ENCODE peak calls at places on chromosome 16, in seven cellular contexts. V is mesendoderm; D is coronary artery; S is prostate gland; R is mucosa of descending colon; K is skeletal muscle cell; G is Jurkat, Clone E6-1. X is an unnamed sample.
A peak's percentile ranks its signal among the peaks of the same experiment; 100 is the strongest.

GRCh38 chr16:8551388-8552332 is 38.7 kb downstream of the TMEM114 start:
- DNase-seq in D (no peak), R (no peak), V (no peak), S (no peak), G (no peak), K (no peak), X (no peak)

GRCh38 chr16:71843517-71844031 is 2.2 kb upstream of the ATXN1L start:
- DNase-seq in G (no peak), K (no peak), R (no peak), D (no peak), V (no peak), S (no peak), X (peak; percentile 76)

GRCh38 chr16:49470550-49470949 is 96.9 kb downstream of the C16orf78 start:
- DNase-seq in D (peak; percentile 65), K (no peak), V (no peak), R (no peak), S (no peak), G (no peak), X (no peak)

GRCh38 chr16:73172621-73173312 is 124.8 kb upstream of the ZFHX3 start:
- DNase-seq in K (peak; percentile 93), G (no peak), S (peak; percentile 87), D (no peak), V (peak; percentile 80), R (peak; percentile 84), X (no peak)

GRCh38 chr16:12704492-12705111 is 99.1 kb downstream of the CPPED1 start:
- DNase-seq in S (no peak), D (peak; percentile 52), R (no peak), G (no peak), K (no peak), V (no peak), X (no peak)

GRCh38 chr16:2964416-2965223 is 545 bp downstream of the KREMEN2 start:
- DNase-seq in R (peak; percentile 70), K (no peak), G (peak; percentile 63), S (no peak), D (no peak), V (peak; percentile 96), X (peak; percentile 73)

GRCh38 chr16:88691924-88692560 is 5.7 kb upstream of the SNAI3 start:
- DNase-seq in R (peak; percentile 54), S (no peak), K (no peak), G (no peak), V (no peak), D (no peak), X (no peak)

GRCh38 chr16:65117701-65118448 is 4.0 kb downstream of the CDH11 start:
- DNase-seq in K (peak; percentile 71), G (peak; percentile 54), D (peak; percentile 86), S (peak; percentile 62), V (peak; percentile 88), R (peak; percentile 69), X (peak; percentile 63)

GRCh38 chr16:7644171-7644570 is 311.5 kb downstream of the RBFOX1 start:
- DNase-seq in G (no peak), K (no peak), S (no peak), D (no peak), V (peak; percentile 92), R (no peak), X (no peak)

GRCh38 chr16:825298-826061 is 24.9 kb upstream of the GNG13 start:
- DNase-seq in S (no peak), D (no peak), R (no peak), G (no peak), V (no peak), K (no peak), X (no peak)

GRCh38 chr16:13883881-13884280 is 36.1 kb upstream of the ERCC4 start:
- DNase-seq in V (no peak), G (no peak), D (no peak), S (no peak), R (no peak), K (no peak), X (no peak)

GRCh38 chr16:35798885-35799426 is 2339.5 kb downstream of the TP53TG3F start:
- DNase-seq in K (no peak), V (no peak), R (no peak), G (no peak), S (no peak), D (no peak), X (no peak)

GRCh38 chr16:75104836-75105235 is 11.7 kb downstream of the LDHD start:
- DNase-seq in V (no peak), S (no peak), G (no peak), R (no peak), K (no peak), D (no peak), X (no peak)

GRCh38 chr16:5257462-5257861 is 159.9 kb upstream of the EEF2KMT start:
- DNase-seq in R (no peak), K (no peak), V (peak; percentile 3), D (no peak), G (no peak), S (no peak), X (no peak)

GRCh38 chr16:84648595-84649510 is 542 bp downstream of the KLHL36 start:
- DNase-seq in V (no peak), R (peak; percentile 83), G (no peak), S (peak; percentile 48), D (no peak), K (no peak), X (peak; percentile 54)

GRCh38 chr16:22138482-22138881 is 23.8 kb upstream of the SDR42E2 start:
- DNase-seq in K (no peak), S (no peak), G (no peak), R (no peak), V (no peak), D (no peak), X (no peak)

GRCh38 chr16:85612801-85613608 is at the start of gene GSE1:
- DNase-seq in R (peak; percentile 98), G (peak; percentile 87), D (peak; percentile 90), K (no peak), S (peak; percentile 99), V (peak; percentile 94), X (peak; percentile 94)

GRCh38 chr16:2478273-2478672 is 3.3 kb downstream of the TBC1D24 start:
- DNase-seq in S (no peak), K (no peak), R (no peak), V (no peak), G (no peak), D (no peak), X (no peak)

GRCh38 chr16:2686912-2687507 is 4.7 kb downstream of the KCTD5 start:
- DNase-seq in D (no peak), R (peak; percentile 59), K (no peak), S (no peak), V (no peak), G (no peak), X (peak; percentile 91)

GRCh38 chr16:83669456-83669855 is 138.3 kb upstream of the HSBP1 start:
- DNase-seq in R (no peak), S (no peak), D (no peak), G (no peak), K (no peak), V (no peak), X (no peak)

GRCh38 chr16:85843471-85844168 is 44.1 kb downstream of the COX4I1 start:
- DNase-seq in G (no peak), R (no peak), S (no peak), V (no peak), D (no peak), K (no peak), X (no peak)

GRCh38 chr16:482468-483185 is 44.9 kb upstream of the CAPN15 start:
- DNase-seq in G (no peak), D (no peak), S (no peak), K (no peak), V (no peak), R (no peak), X (no peak)

GRCh38 chr16:66954097-66954659 is 6.9 kb upstream of the CES3 start:
- DNase-seq in G (peak; percentile 75), V (peak; percentile 83), D (no peak), S (peak; percentile 67), K (peak; percentile 28), R (peak; percentile 88), X (peak; percentile 81)

GRCh38 chr16:7025616-7026190 is 306.9 kb upstream of the RBFOX1 start:
- DNase-seq in G (peak; percentile 36), S (peak; percentile 6), R (peak; percentile 71), K (no peak), D (no peak), V (peak; percentile 91), X (peak; percentile 34)

GRCh38 chr16:78227855-78228254 is 128.4 kb downstream of the WWOX start:
- DNase-seq in D (no peak), S (no peak), G (no peak), R (no peak), V (peak; percentile 65), K (no peak), X (no peak)

GRCh38 chr16:55622930-55623561 is 32.7 kb upstream of the SLC6A2 start:
- DNase-seq in V (peak; percentile 88), S (no peak), G (no peak), K (no peak), R (no peak), D (no peak), X (no peak)

GRCh38 chr16:49564577-49565224 is 191.1 kb downstream of the C16orf78 start:
- DNase-seq in D (no peak), R (no peak), S (no peak), G (no peak), V (peak; percentile 72), K (peak; percentile 15), X (no peak)

GRCh38 chr16:83059237-83059636 is 432.5 kb downstream of the CDH13 start:
- DNase-seq in G (no peak), V (no peak), R (no peak), D (no peak), S (no peak), K (no peak), X (no peak)

GRCh38 chr16:19269098-19269497 is 16.4 kb upstream of the CLEC19A start:
- DNase-seq in R (no peak), D (no peak), G (no peak), K (no peak), V (no peak), S (no peak), X (no peak)

DNA sequence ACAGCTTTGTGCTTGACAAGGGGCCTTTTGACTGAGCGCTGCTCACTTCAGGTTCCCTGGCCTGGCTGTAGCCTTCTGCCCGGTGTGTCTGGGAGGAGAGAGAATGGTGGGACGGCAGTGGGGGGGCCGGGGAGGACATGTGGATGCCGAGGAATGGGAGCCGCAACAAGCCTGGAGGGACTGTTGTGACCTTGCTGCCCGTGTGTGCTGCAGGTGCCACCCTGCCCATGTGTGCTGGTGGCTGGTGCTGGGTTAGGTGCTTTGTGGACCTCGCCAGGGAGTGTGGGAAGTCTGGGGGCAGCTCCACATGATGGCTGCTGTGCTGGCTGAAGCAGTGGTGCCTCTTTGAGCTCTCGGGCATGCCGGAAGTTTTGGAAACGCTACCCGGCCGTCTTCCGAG is 132.1 kb downstream of the LAT start:
- DNase-seq in S (no peak), V (no peak), R (no peak), D (no peak), K (no peak), G (no peak), X (no peak)
- H3K4me3 ChIP-seq in S (no peak overlapping the region), V (no peak overlapping the region), R (no peak overlapping the region), D (no peak overlapping the region), K (no peak overlapping the region), G (no peak overlapping the region), X (no peak overlapping the region)

GRCh38 chr16:57484515-57485005 is 1.7 kb downstream of the DOK4 start:
- DNase-seq in R (no peak), G (no peak), S (no peak), D (no peak), V (no peak), K (no peak), X (no peak)
- H3K4me3 ChIP-seq in R (no peak overlapping the region), G (no peak overlapping the region), S (no peak overlapping the region), D (peak overlapping the region; percentile 93), V (no peak overlapping the region), K (no peak overlapping the region), X (no peak overlapping the region)

GRCh38 chr16:4115209-4115940 is 867 bp downstream of the ADCY9 start:
- DNase-seq in K (peak; percentile 38), R (peak; percentile 71), G (no peak), V (peak; percentile 66), S (peak; percentile 23), D (peak; percentile 75), X (peak; percentile 9)
- H3K4me3 ChIP-seq in K (peak overlapping the region; percentile 55), R (peak overlapping the region; percentile 34), G (no peak overlapping the region), V (peak overlapping the region; percentile 29), S (peak overlapping the region; percentile 45), D (peak overlapping the region; percentile 93), X (no peak overlapping the region)

GRCh38 chr16:79317521-79317920 is 283.0 kb downstream of the MAF start:
- DNase-seq in R (no peak), V (no peak), K (no peak), S (no peak), D (no peak), G (no peak), X (no peak)
- H3K4me3 ChIP-seq in R (no peak overlapping the region), V (no peak overlapping the region), K (no peak overlapping the region), S (no peak overlapping the region), D (no peak overlapping the region), G (no peak overlapping the region), X (no peak overlapping the region)